ENCODE peak calls at places on chromosomes 7 and 10, in four cellular contexts. One of them, this sample, is unnamed.

GRCh38 chr7:22900784-22901183 is 78.1 kb upstream of the TOMM7 start:
- DNase-seq in hippocampal formation: no peak
- DNase-seq in NCI-H345: no peak
- DNase-seq in SK-MEL-5: no peak
- DNase-seq in this sample: no peak

GRCh38 chr10:52864459-52865106 is 92.0 kb upstream of the MBL2 start:
- DNase-seq in hippocampal formation: no peak
- DNase-seq in NCI-H345: no peak
- DNase-seq in SK-MEL-5: peak
- DNase-seq in this sample: no peak

GRCh38 chr10:101558206-101558605 is 29.9 kb downstream of the POLL start:
- DNase-seq in hippocampal formation: no peak
- DNase-seq in NCI-H345: no peak
- DNase-seq in SK-MEL-5: no peak
- DNase-seq in this sample: no peak

GRCh38 chr10:46247181-46247475 is 39.7 kb upstream of the ANTXRL start:
- DNase-seq in hippocampal formation: no peak
- DNase-seq in NCI-H345: no peak
- DNase-seq in SK-MEL-5: no peak
- DNase-seq in this sample: no peak

GRCh38 chr7:92702535-92702934 is 112.3 kb upstream of the FAM133B start:
- DNase-seq in hippocampal formation: no peak
- DNase-seq in NCI-H345: no peak
- DNase-seq in SK-MEL-5: no peak
- DNase-seq in this sample: no peak

GRCh38 chr10:103897241-103897774 is 20.7 kb downstream of the STN1 start:
- DNase-seq in hippocampal formation: no peak
- DNase-seq in NCI-H345: no peak
- DNase-seq in SK-MEL-5: no peak
- DNase-seq in this sample: no peak

GRCh38 chr10:83991986-83992753 is 147.1 kb upstream of the GHITM start:
- DNase-seq in hippocampal formation: no peak
- DNase-seq in NCI-H345: peak
- DNase-seq in SK-MEL-5: peak
- DNase-seq in this sample: no peak

GRCh38 chr10:73956476-73957338 is 41.2 kb upstream of the VCL start:
- DNase-seq in hippocampal formation: no peak
- DNase-seq in NCI-H345: no peak
- DNase-seq in SK-MEL-5: peak
- DNase-seq in this sample: no peak

GRCh38 chr7:88377421-88377820 is 70.7 kb upstream of the STEAP4 start:
- DNase-seq in hippocampal formation: no peak
- DNase-seq in NCI-H345: no peak
- DNase-seq in SK-MEL-5: no peak
- DNase-seq in this sample: no peak

GRCh38 chr10:16644146-16644545 is 122.5 kb upstream of the C1QL3 start:
- DNase-seq in hippocampal formation: no peak
- DNase-seq in NCI-H345: no peak
- DNase-seq in SK-MEL-5: no peak
- DNase-seq in this sample: no peak

GRCh38 chr7:77655836-77656455 is 40.3 kb upstream of the RSBN1L start:
- DNase-seq in hippocampal formation: no peak
- DNase-seq in NCI-H345: no peak
- DNase-seq in SK-MEL-5: no peak
- DNase-seq in this sample: no peak